ENCODE peak calls at places on chromosomes 3 and 15, in six cellular contexts. One of them, this sample, is unnamed.

GRCh38 chr3:32733631-32734229 is 48.7 kb downstream of the CNOT10 start:
- DNase-seq in HCT116: peak; percentile 19
- DNase-seq in thoracic aorta: no peak
- DNase-seq in astrocyte: peak; percentile 19
- DNase-seq in fibroblast of lung: peak; percentile 70
- DNase-seq in A673: peak; percentile 57
- DNase-seq in this sample: peak; percentile 19

GRCh38 chr15:69475769-69476358 is 23.2 kb downstream of the RPLP1 start:
- DNase-seq in HCT116: peak; percentile 42
- DNase-seq in thoracic aorta: peak; percentile 25
- DNase-seq in astrocyte: peak; percentile 40
- DNase-seq in fibroblast of lung: peak; percentile 66
- DNase-seq in A673: peak; percentile 84
- DNase-seq in this sample: peak; percentile 90

GRCh38 chr3:134932035-134932434 is 137.0 kb downstream of the EPHB1 start:
- DNase-seq in HCT116: no peak
- DNase-seq in thoracic aorta: no peak
- DNase-seq in astrocyte: no peak
- DNase-seq in fibroblast of lung: no peak
- DNase-seq in A673: no peak
- DNase-seq in this sample: no peak

GRCh38 chr3:151837057-151837456 is 23.1 kb downstream of the AADAC start:
- DNase-seq in HCT116: peak; percentile 73
- DNase-seq in thoracic aorta: no peak
- DNase-seq in astrocyte: peak; percentile 80
- DNase-seq in fibroblast of lung: peak; percentile 55
- DNase-seq in A673: peak; percentile 82
- DNase-seq in this sample: peak; percentile 83

GRCh38 chr15:98865397-98866339 is 141.9 kb downstream of the PGPEP1L start:
- DNase-seq in HCT116: peak; percentile 38
- DNase-seq in thoracic aorta: no peak
- DNase-seq in astrocyte: peak; percentile 67
- DNase-seq in fibroblast of lung: peak; percentile 79
- DNase-seq in A673: peak; percentile 96
- DNase-seq in this sample: peak; percentile 76

GRCh38 chr3:187281191-187281714 is 10.3 kb downstream of the MASP1 start:
- DNase-seq in HCT116: no peak
- DNase-seq in thoracic aorta: no peak
- DNase-seq in astrocyte: peak; percentile 35
- DNase-seq in fibroblast of lung: peak; percentile 90
- DNase-seq in A673: no peak
- DNase-seq in this sample: no peak

GRCh38 chr3:117103645-117104044 is 394.1 kb downstream of the TUSC7 start:
- DNase-seq in HCT116: no peak
- DNase-seq in thoracic aorta: no peak
- DNase-seq in astrocyte: no peak
- DNase-seq in fibroblast of lung: no peak
- DNase-seq in A673: no peak
- DNase-seq in this sample: no peak

GRCh38 chr3:180704532-180704931 is 25.2 kb upstream of the CCDC39 start:
- DNase-seq in HCT116: no peak
- DNase-seq in thoracic aorta: no peak
- DNase-seq in astrocyte: no peak
- DNase-seq in fibroblast of lung: no peak
- DNase-seq in A673: no peak
- DNase-seq in this sample: peak; percentile 14

DNA sequence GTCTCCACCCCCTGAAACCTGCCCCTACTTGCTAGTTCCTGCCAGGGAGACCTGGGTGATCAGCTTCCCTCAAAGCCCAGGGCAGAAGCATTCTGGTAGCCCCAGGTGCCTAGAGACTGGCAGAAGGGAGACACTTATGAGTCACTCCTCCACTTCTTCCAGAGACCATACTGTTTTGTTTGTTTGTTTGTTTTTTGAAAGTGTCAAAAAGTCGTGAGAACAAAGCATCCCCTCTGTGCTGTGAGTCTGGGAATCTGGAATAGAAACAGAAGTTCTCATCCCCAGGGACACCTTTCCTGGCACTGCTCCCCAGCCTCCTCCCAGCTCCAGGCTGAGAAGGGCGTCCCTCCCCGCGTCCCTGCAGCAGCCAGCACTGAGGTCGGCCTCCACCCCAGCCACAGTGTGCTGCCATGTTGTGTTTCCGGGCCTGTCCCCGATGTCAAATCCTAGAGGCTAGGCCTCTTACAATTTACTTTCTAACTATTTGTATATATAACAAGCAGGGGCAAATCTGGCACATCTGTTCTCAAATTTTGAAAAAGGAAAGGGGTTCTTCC is 573.0 kb downstream of the RBMS3 start:
- DNase-seq in HCT116: no peak
- DNase-seq in thoracic aorta: no peak
- DNase-seq in astrocyte: no peak
- DNase-seq in fibroblast of lung: no peak
- DNase-seq in A673: no peak
- DNase-seq in this sample: no peak
- TF ChIP-seq CTCF in HCT116: no peak
- TF ChIP-seq CTCF in thoracic aorta: no peak
- TF ChIP-seq CTCF in astrocyte: no peak
- TF ChIP-seq CTCF in fibroblast of lung: no peak
- TF ChIP-seq CTCF in A673: no peak
- TF ChIP-seq CTCF in this sample: no peak

DNA sequence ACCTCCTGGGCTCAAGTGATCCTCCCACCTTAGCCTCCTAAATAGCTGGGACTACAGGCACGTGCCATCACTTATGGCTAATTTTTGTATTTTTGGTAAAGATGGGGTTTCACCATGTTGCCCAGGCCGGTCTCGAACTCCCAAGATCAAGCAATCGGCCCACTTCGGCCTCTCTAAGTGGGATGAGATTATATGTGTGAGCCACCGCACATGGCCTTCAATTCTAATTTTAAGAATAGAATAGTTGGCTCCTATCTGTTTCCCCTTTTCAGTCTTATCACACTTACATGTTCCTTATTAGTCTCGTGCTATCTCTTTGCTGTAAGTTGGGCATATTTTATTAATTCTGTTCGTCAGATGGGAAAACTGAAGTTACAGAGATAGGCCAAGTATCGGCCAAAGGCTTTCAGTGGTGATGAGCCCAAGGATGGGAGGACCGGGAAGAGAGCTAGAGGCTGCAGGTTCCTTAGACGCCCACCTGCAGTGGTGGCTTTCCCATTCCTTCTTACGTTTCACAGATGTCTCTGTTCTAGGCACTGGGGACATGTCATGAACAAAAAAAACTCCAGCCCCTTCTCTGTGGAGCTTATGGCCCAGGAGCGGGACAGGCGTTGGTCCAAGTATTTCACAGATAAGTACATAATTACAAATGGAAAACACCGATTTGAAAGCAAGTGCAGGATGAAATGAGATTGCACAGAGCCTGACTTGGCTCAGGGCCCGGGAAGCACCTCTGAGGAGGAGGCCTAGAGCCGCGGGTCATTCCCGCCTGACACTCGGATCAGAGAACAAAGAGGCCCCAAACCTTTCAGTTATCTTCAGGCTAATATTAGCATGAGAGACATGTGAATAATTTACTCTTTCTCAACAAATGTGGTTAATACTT is 91.1 kb upstream of the KLF13 start:
- DNase-seq in HCT116: no peak
- DNase-seq in thoracic aorta: no peak
- DNase-seq in astrocyte: peak; percentile 30
- DNase-seq in fibroblast of lung: peak; percentile 44
- DNase-seq in A673: peak; percentile 46
- DNase-seq in this sample: no peak
- H3K27ac ChIP-seq in HCT116: no peak overlapping the region
- H3K27ac ChIP-seq in thoracic aorta: peak overlapping the region; percentile 80
- H3K27ac ChIP-seq in astrocyte: peak overlapping the region; percentile 69
- H3K27ac ChIP-seq in fibroblast of lung: peak overlapping the region; percentile 75
- H3K27ac ChIP-seq in A673: no peak overlapping the region
- H3K27ac ChIP-seq in this sample: peak overlapping the region; percentile 84

GRCh38 chr3:10280177-10280529 is 12.6 kb downstream of the GHRL start:
- DNase-seq in HCT116: no peak
- DNase-seq in thoracic aorta: no peak
- DNase-seq in astrocyte: no peak
- DNase-seq in fibroblast of lung: no peak
- DNase-seq in A673: no peak
- DNase-seq in this sample: no peak
- TF ChIP-seq CTCF in HCT116: peak; percentile 20
- TF ChIP-seq CTCF in thoracic aorta: no peak
- TF ChIP-seq CTCF in astrocyte: no peak
- TF ChIP-seq CTCF in fibroblast of lung: peak; percentile 4
- TF ChIP-seq CTCF in A673: no peak
- TF ChIP-seq CTCF in this sample: no peak

GRCh38 chr15:49134683-49135341 is 20.6 kb downstream of the COPS2 start:
- DNase-seq in HCT116: no peak
- DNase-seq in thoracic aorta: no peak
- DNase-seq in astrocyte: peak; percentile 65
- DNase-seq in fibroblast of lung: peak; percentile 24
- DNase-seq in A673: no peak
- DNase-seq in this sample: no peak
- H3K27ac ChIP-seq in HCT116: no peak overlapping the region
- H3K27ac ChIP-seq in thoracic aorta: no peak overlapping the region
- H3K27ac ChIP-seq in astrocyte: peak overlapping the region; percentile 94
- H3K27ac ChIP-seq in fibroblast of lung: peak overlapping the region; percentile 26
- H3K27ac ChIP-seq in A673: no peak overlapping the region
- H3K27ac ChIP-seq in this sample: no peak overlapping the region

GRCh38 chr15:26038693-26039092 is 175.6 kb upstream of the ATP10A start:
- DNase-seq in HCT116: no peak
- DNase-seq in thoracic aorta: no peak
- DNase-seq in astrocyte: no peak
- DNase-seq in fibroblast of lung: no peak
- DNase-seq in A673: no peak
- DNase-seq in this sample: no peak

GRCh38 chr15:26032162-26032846 is 169.2 kb upstream of the ATP10A start:
- DNase-seq in HCT116: no peak
- DNase-seq in thoracic aorta: no peak
- DNase-seq in astrocyte: no peak
- DNase-seq in fibroblast of lung: no peak
- DNase-seq in A673: no peak
- DNase-seq in this sample: no peak

DNA sequence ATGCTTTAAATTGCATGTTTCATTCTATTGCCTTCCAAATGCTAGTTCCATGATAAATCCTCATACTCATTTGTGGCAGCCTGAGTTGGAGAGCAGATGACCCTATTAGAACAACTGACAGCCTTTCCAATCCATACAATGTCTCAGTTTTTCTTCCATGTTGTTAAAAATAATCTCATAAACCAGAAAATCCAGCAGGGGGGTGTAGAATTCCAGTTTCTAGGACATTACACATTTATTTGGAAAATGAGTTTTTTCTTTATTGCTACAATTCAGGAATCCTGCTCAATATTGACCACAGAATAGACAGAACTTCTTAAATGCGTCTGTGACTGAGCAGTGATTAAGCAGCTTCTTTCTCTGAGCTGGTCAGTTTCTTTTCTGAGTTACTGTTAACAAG is 174.2 kb upstream of the ATP10A start:
- DNase-seq in HCT116: no peak
- DNase-seq in thoracic aorta: no peak
- DNase-seq in astrocyte: no peak
- DNase-seq in fibroblast of lung: no peak
- DNase-seq in A673: no peak
- DNase-seq in this sample: no peak
- TF ChIP-seq CTCF in HCT116: no peak
- TF ChIP-seq CTCF in thoracic aorta: peak; percentile 9
- TF ChIP-seq CTCF in astrocyte: no peak
- TF ChIP-seq CTCF in fibroblast of lung: no peak
- TF ChIP-seq CTCF in A673: no peak
- TF ChIP-seq CTCF in this sample: peak; percentile 11

GRCh38 chr15:37079726-37080125 is 20.6 kb downstream of the MEIS2 start:
- DNase-seq in HCT116: no peak
- DNase-seq in thoracic aorta: no peak
- DNase-seq in astrocyte: peak; percentile 84
- DNase-seq in fibroblast of lung: peak; percentile 89
- DNase-seq in A673: no peak
- DNase-seq in this sample: no peak

GRCh38 chr15:37075777-37076176 is 24.6 kb downstream of the MEIS2 start:
- DNase-seq in HCT116: no peak
- DNase-seq in thoracic aorta: no peak
- DNase-seq in astrocyte: no peak
- DNase-seq in fibroblast of lung: no peak
- DNase-seq in A673: no peak
- DNase-seq in this sample: no peak

GRCh38 chr15:37076543-37076942 is 23.8 kb downstream of the MEIS2 start:
- DNase-seq in HCT116: no peak
- DNase-seq in thoracic aorta: no peak
- DNase-seq in astrocyte: peak; percentile 68
- DNase-seq in fibroblast of lung: peak; percentile 74
- DNase-seq in A673: no peak
- DNase-seq in this sample: no peak

GRCh38 chr15:37078000-37078399 is 22.3 kb downstream of the MEIS2 start:
- DNase-seq in HCT116: no peak
- DNase-seq in thoracic aorta: no peak
- DNase-seq in astrocyte: no peak
- DNase-seq in fibroblast of lung: no peak
- DNase-seq in A673: no peak
- DNase-seq in this sample: no peak

DNA sequence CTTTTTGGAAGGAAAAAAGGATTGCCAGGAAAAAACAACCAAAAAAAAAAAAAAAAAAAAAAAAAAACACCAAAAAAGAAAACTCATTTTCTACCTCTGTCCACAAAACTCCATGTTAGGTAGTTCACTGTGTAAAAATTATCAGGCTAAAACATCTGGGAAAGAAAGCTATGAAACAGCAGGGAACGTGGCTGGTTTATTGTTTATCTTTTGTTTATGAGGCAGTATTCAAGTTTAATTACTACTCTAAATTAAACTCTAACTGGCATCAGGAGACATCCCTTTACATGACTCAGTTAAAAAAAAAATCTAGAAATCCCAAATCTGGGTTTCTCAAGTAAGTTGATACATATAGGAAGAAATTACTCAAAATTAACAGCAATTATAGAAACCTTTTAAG is 21.8 kb downstream of the MEIS2 start:
- DNase-seq in HCT116: no peak
- DNase-seq in thoracic aorta: no peak
- DNase-seq in astrocyte: no peak
- DNase-seq in fibroblast of lung: no peak
- DNase-seq in A673: no peak
- DNase-seq in this sample: no peak
- H3K27ac ChIP-seq in HCT116: no peak overlapping the region
- H3K27ac ChIP-seq in thoracic aorta: no peak overlapping the region
- H3K27ac ChIP-seq in astrocyte: no peak overlapping the region
- H3K27ac ChIP-seq in fibroblast of lung: no peak overlapping the region
- H3K27ac ChIP-seq in A673: no peak overlapping the region
- H3K27ac ChIP-seq in this sample: no peak overlapping the region

This sample was measured in RWPE1.